ENCODE peak calls at places on chromosomes 3 and 15, in eight cellular contexts. W is iPS-NIHi11; Y is stimulated activated naive B cell treated with anti-CD40 and anti-IgM and Interleukin-4, amounts not matched to agents 10 μg/mL and 1 μg/mL and 100 μg/mL, for 72 hours; I is tibial artery; X is stimulated activated CD4-positive, alpha-beta T cell treated with anti-CD3 and anti-CD28 coated beads, Interleukin-1b, Interleukin-23, amount 100 ng/mL, for 1 hour; O is glutamatergic neuron; E is NCI-H1694; D is stimulated activated CD8-positive, alpha-beta memory T cell treated with anti-CD3 and anti-CD28 coated beads, Interleukin-4, amount 100 ng/mL, for 4 hours. L is an unnamed sample.
A peak's percentile ranks its signal among the peaks of the same experiment; 100 is the strongest.

GRCh38 chr3:13479332-13479581 is 849 bp upstream of the HDAC11 start:
- DNase-seq in W (peak; percentile 62), Y (no peak), I (peak; percentile 41), X (no peak), O (peak; percentile 52), E (no peak), D (no peak), L (no peak)

GRCh38 chr3:126119008-126119675 is 35.2 kb upstream of the SLC41A3 start:
- DNase-seq in W (no peak), Y (no peak), I (no peak), X (no peak), O (no peak), E (no peak), D (no peak), L (peak; percentile 50)

GRCh38 chr3:139302084-139302800 is 41.6 kb upstream of the MRPS22 start:
- DNase-seq in W (no peak), Y (no peak), I (no peak), X (no peak), O (no peak), E (no peak), D (no peak), L (no peak)

GRCh38 chr15:49490963-49491362 is 67.9 kb downstream of the FGF7 start:
- DNase-seq in W (no peak), Y (no peak), I (no peak), X (no peak), O (no peak), E (no peak), D (no peak), L (no peak)

GRCh38 chr3:127392146-127392470 is 104.3 kb upstream of the PRR20G start:
- DNase-seq in W (no peak), Y (no peak), I (no peak), X (no peak), O (no peak), E (no peak), D (no peak), L (no peak)

GRCh38 chr15:85554852-85555521 is 174.6 kb downstream of the AKAP13 start:
- DNase-seq in W (no peak), Y (no peak), I (no peak), X (no peak), O (no peak), E (no peak), D (no peak), L (no peak)

GRCh38 chr15:80694624-80695098 is 449 bp upstream of the ABHD17C start:
- DNase-seq in W (no peak), Y (peak; percentile 7), I (no peak), X (no peak), O (peak; percentile 45), E (no peak), D (no peak), L (no peak)

GRCh38 chr3:79161941-79162340 is 605.9 kb downstream of the ROBO1 start:
- DNase-seq in W (no peak), Y (no peak), I (no peak), X (no peak), O (no peak), E (no peak), D (no peak), L (no peak)

GRCh38 chr15:85019815-85020590 is 38.3 kb downstream of the PDE8A start:
- DNase-seq in W (no peak), Y (no peak), I (no peak), X (no peak), O (no peak), E (no peak), D (no peak), L (no peak)

GRCh38 chr3:110815008-110815583 is 256.5 kb upstream of the NECTIN3 start:
- DNase-seq in W (no peak), Y (no peak), I (no peak), X (no peak), O (no peak), E (no peak), D (no peak), L (no peak)

GRCh38 chr3:44439499-44440295 is 37.8 kb downstream of the ZNF445 start:
- DNase-seq in W (no peak), Y (peak; percentile 83), I (peak; percentile 81), X (no peak), O (no peak), E (no peak), D (peak; percentile 6), L (peak; percentile 93)

GRCh38 chr3:197339841-197340520 is 41.6 kb upstream of the DLG1 start:
- DNase-seq in W (no peak), Y (no peak), I (no peak), X (no peak), O (peak; percentile 30), E (no peak), D (no peak), L (no peak)

GRCh38 chr3:149367021-149367840 is 10.2 kb downstream of the TM4SF1 start:
- DNase-seq in W (no peak), Y (no peak), I (no peak), X (no peak), O (no peak), E (no peak), D (no peak), L (no peak)

GRCh38 chr3:129855454-129856419 is 37.8 kb downstream of the TMCC1 start:
- DNase-seq in W (no peak), Y (no peak), I (no peak), X (no peak), O (no peak), E (no peak), D (no peak), L (no peak)

GRCh38 chr3:83150896-83151295 is 1389.5 kb upstream of the GBE1 start:
- DNase-seq in W (no peak), Y (no peak), I (no peak), X (no peak), O (no peak), E (no peak), D (no peak), L (no peak)

GRCh38 chr3:11583638-11584046 is 60.1 kb downstream of the VGLL4 start:
- DNase-seq in W (no peak), Y (no peak), I (no peak), X (no peak), O (no peak), E (no peak), D (no peak), L (no peak)

GRCh38 chr3:158105710-158106438 is at the start of gene SHOX2:
- DNase-seq in W (peak; percentile 57), Y (no peak), I (peak; percentile 68), X (no peak), O (peak; percentile 74), E (peak; percentile 26), D (no peak), L (no peak)

GRCh38 chr3:174767853-174768382 is 91.2 kb upstream of the NAALADL2 start:
- DNase-seq in W (no peak), Y (no peak), I (no peak), X (no peak), O (no peak), E (no peak), D (no peak), L (no peak)

GRCh38 chr3:260911-261310 is 64.3 kb downstream of the CHL1 start:
- DNase-seq in W (no peak), Y (no peak), I (no peak), X (no peak), O (no peak), E (no peak), D (no peak), L (no peak)

GRCh38 chr3:195170521-195170920 is 100.4 kb downstream of the XXYLT1 start:
- DNase-seq in W (no peak), Y (no peak), I (no peak), X (no peak), O (no peak), E (no peak), D (no peak), L (no peak)

GRCh38 chr3:58640700-58641372 is 25.7 kb downstream of the FAM3D start:
- DNase-seq in W (peak; percentile 92), Y (peak; percentile 52), I (peak; percentile 59), X (no peak), O (peak; percentile 91), E (no peak), D (peak; percentile 6), L (peak; percentile 84)

GRCh38 chr3:13849018-13849417 is 30.9 kb downstream of the WNT7A start:
- DNase-seq in W (no peak), Y (no peak), I (no peak), X (no peak), O (no peak), E (no peak), D (no peak), L (no peak)

GRCh38 chr3:184234224-184234623 is 4.8 kb downstream of the VWA5B2 start:
- DNase-seq in W (peak; percentile 61), Y (no peak), I (no peak), X (no peak), O (no peak), E (no peak), D (no peak), L (no peak)

GRCh38 chr15:59917504-59918157 is 86.5 kb upstream of the FOXB1 start:
- DNase-seq in W (peak; percentile 82), Y (peak; percentile 40), I (no peak), X (peak; percentile 23), O (peak; percentile 72), E (peak; percentile 34), D (peak; percentile 44), L (no peak)